ENCODE peak calls at places on chromosome 17, in nine cellular contexts. L is cardiac muscle cell, Z is ovary, W is ascending aorta, U is sigmoid colon, P is adrenal gland, R is right atrium auricular region, E is PC-9, J is lower lobe of right lung. B is an unnamed sample. For H3K27me3, the result is how much of the 10 kb centered on the place peaks cover.

GRCh38 chr17:56913000-56913866 is 616 bp downstream of the TRIM25 start:
- DNase-seq in L (peak), Z (no peak), W (no peak), U (peak), P (peak), R (no peak), E (no peak), J (no peak), B (no peak)

GRCh38 chr17:58565389-58566311 is 51.2 kb upstream of the MTMR4 start:
- DNase-seq in L (no peak), Z (no peak), W (no peak), U (no peak), P (no peak), R (no peak), E (peak), J (no peak), B (no peak)

GRCh38 chr17:2138768-2139167 is 83.9 kb downstream of the HIC1 start:
- DNase-seq in L (peak), Z (no peak), W (no peak), U (no peak), P (peak), R (no peak), E (peak), J (no peak), B (no peak)

GRCh38 chr17:20954794-20955193 is 88.0 kb downstream of the USP22 start:
- DNase-seq in L (no peak), Z (no peak), W (no peak), U (no peak), P (no peak), R (no peak), E (no peak), J (no peak), B (no peak)

GRCh38 chr17:50173335-50173941 is 7.6 kb downstream of the SGCA start:
- DNase-seq in L (peak), Z (peak), W (peak), U (no peak), P (no peak), R (no peak), E (no peak), J (no peak), B (peak)

GRCh38 chr17:43817826-43818225 is 15.1 kb downstream of the MPP3 start:
- DNase-seq in L (no peak), Z (no peak), W (no peak), U (peak), P (no peak), R (no peak), E (no peak), J (no peak), B (no peak)

GRCh38 chr17:1467898-1468492 is 12.0 kb upstream of the CRK start:
- DNase-seq in L (peak), Z (no peak), W (peak), U (peak), P (peak), R (no peak), E (no peak), J (peak), B (no peak)

GRCh38 chr17:73719588-73720071 is 75.4 kb upstream of the SDK2 start:
- DNase-seq in L (peak), Z (no peak), W (no peak), U (peak), P (peak), R (no peak), E (no peak), J (no peak), B (no peak)

GRCh38 chr17:69763503-69763902 is 311.5 kb upstream of the KCNJ16 start:
- DNase-seq in L (peak), Z (no peak), W (no peak), U (no peak), P (no peak), R (no peak), E (no peak), J (no peak), B (no peak)

GRCh38 chr17:64036198-64036922 is 15.9 kb upstream of the ICAM2 start:
- DNase-seq in L (no peak), Z (no peak), W (peak), U (peak), P (no peak), R (no peak), E (no peak), J (no peak), B (no peak)

GRCh38 chr17:49715221-49715620 is 7.5 kb upstream of the SLC35B1 start:
- DNase-seq in L (no peak), Z (no peak), W (no peak), U (no peak), P (no peak), R (no peak), E (no peak), J (no peak), B (no peak)

GRCh38 chr17:30369995-30370394 is 8.7 kb upstream of the CPD start:
- DNase-seq in L (no peak), Z (no peak), W (no peak), U (no peak), P (no peak), R (no peak), E (no peak), J (no peak), B (no peak)

GRCh38 chr17:1769826-1770477 is 8.1 kb downstream of the SERPINF1 start:
- DNase-seq in L (no peak), Z (no peak), W (no peak), U (no peak), P (no peak), R (no peak), E (peak), J (no peak), B (no peak)

GRCh38 chr17:72604518-72604917 is 483.7 kb downstream of the SOX9 start:
- DNase-seq in L (no peak), Z (no peak), W (no peak), U (no peak), P (no peak), R (no peak), E (no peak), J (no peak), B (no peak)

GRCh38 chr17:75876190-75876937 is 2.0 kb downstream of the TRIM47 start:
- DNase-seq in L (no peak), Z (no peak), W (peak), U (peak), P (peak), R (no peak), E (no peak), J (peak), B (no peak)

GRCh38 chr17:68740555-68741447 is 139.6 kb upstream of the FAM20A start:
- DNase-seq in L (no peak), Z (no peak), W (no peak), U (no peak), P (no peak), R (no peak), E (no peak), J (no peak), B (no peak)
- TF ChIP-seq CTCF in L (no peak), Z (no peak), W (no peak), U (no peak), P (no peak), R (no peak), E (no peak), J (no peak), B (peak)

DNA sequence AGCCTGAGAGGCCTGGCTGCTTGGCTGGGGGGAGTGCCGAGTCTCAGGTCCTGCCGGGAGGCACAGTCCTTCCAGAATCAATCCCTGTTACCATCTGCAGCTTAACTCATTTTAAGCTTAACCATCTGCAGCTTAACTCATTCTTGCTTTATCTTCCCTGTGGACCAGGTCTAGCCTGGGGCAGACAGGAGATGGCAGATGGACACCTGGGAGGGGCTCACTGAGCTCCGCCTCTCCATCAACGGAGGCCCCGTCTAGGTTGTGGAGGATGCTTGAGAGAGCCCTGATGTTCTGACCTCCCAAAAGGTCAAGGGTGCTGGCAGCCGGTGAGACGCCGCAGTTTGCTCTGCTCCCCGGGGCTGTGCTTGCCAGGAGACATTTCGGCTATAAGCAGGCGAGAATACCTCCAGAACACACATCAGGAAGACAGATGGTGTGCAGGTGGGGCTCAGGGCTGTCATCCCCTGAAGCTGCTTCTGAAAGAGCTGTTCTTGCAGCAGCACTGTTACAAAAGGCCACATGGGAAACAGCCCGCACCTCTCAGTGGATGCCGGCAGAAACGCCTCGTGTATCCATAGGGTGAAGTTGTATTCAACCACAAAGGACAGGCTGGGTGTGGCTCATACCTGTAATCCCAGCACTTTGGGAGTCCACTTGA is 41.3 kb downstream of the BAIAP2 start:
- DNase-seq in L (no peak), Z (no peak), W (no peak), U (no peak), P (no peak), R (no peak), E (no peak), J (no peak), B (no peak)
- H3K27ac ChIP-seq in L (no peak), Z (no peak), W (no peak), U (no peak), P (no peak), R (no peak), E (no peak), J (no peak), B (no peak)

GRCh38 chr17:79154951-79155557 is 80.4 kb downstream of the ENGASE start:
- DNase-seq in L (no peak), Z (no peak), W (no peak), U (no peak), P (no peak), R (no peak), E (no peak), J (no peak), B (no peak)

GRCh38 chr17:79153367-79154130 is 78.9 kb downstream of the ENGASE start:
- DNase-seq in L (no peak), Z (no peak), W (no peak), U (no peak), P (no peak), R (no peak), E (no peak), J (no peak), B (no peak)

GRCh38 chr17:79150799-79151198 is 76.2 kb downstream of the ENGASE start:
- DNase-seq in L (no peak), Z (no peak), W (no peak), U (no peak), P (no peak), R (no peak), E (no peak), J (no peak), B (no peak)

GRCh38 chr17:79154446-79154845 is 79.8 kb downstream of the ENGASE start:
- DNase-seq in L (no peak), Z (no peak), W (no peak), U (no peak), P (peak), R (no peak), E (no peak), J (peak), B (no peak)

DNA sequence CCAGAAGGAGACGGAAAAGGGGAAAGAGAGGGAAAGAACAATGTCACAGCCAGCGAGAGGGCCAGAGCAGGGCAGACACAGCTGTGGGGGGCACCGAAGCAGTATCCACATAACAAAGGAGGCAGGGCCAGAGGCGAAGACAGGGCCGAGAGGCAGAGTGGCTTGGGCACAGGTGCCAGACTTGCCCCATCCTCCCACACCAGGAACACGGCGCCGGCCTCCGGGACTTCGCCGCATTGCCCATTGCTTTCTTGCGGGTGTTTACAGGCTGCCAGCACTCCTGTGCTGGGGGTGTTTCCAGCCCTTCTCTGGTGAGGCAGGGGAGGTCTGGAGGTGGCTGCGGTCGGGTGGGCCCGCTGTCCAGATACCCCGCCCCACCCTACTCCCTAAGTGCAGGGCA is 78.0 kb downstream of the ENGASE start:
- DNase-seq in L (no peak), Z (no peak), W (no peak), U (no peak), P (no peak), R (no peak), E (no peak), J (no peak), B (no peak)
- H3K27me3 ChIP-seq in L (under half), Z (under half), W (under half), U (under half), P (under half), R (under half), E (half or more), J (half or more), B (under half)

GRCh38 chr17:16328997-16329396 is 24.3 kb downstream of the CENPV start:
- DNase-seq in L (peak), Z (no peak), W (no peak), U (no peak), P (no peak), R (no peak), E (no peak), J (no peak), B (no peak)
- TF ChIP-seq CTCF in L (no peak), Z (no peak), W (no peak), U (no peak), P (no peak), R (no peak), E (no peak), J (no peak), B (peak)

GRCh38 chr17:53119773-53120172 is 703.0 kb upstream of the KIF2B start:
- DNase-seq in L (no peak), Z (no peak), W (no peak), U (no peak), P (no peak), R (no peak), E (no peak), J (no peak), B (no peak)

GRCh38 chr17:53122966-53123365 is 699.8 kb upstream of the KIF2B start:
- DNase-seq in L (no peak), Z (no peak), W (no peak), U (no peak), P (no peak), R (no peak), E (no peak), J (no peak), B (no peak)

GRCh38 chr17:53118948-53119347 is 703.8 kb upstream of the KIF2B start:
- DNase-seq in L (no peak), Z (no peak), W (no peak), U (no peak), P (no peak), R (no peak), E (no peak), J (no peak), B (no peak)
- H3K27ac ChIP-seq in L (no peak), Z (no peak), W (no peak), U (no peak), P (no peak), R (no peak), E (no peak), J (no peak), B (no peak)

GRCh38 chr17:3645310-3645709 is 8.8 kb downstream of the CTNS start:
- DNase-seq in L (no peak), Z (no peak), W (no peak), U (no peak), P (no peak), R (no peak), E (no peak), J (no peak), B (no peak)
- H3K27me3 ChIP-seq in L (under half), Z (under half), W (under half), U (under half), P (under half), R (under half), E (under half), J (under half), B (under half)

DNA sequence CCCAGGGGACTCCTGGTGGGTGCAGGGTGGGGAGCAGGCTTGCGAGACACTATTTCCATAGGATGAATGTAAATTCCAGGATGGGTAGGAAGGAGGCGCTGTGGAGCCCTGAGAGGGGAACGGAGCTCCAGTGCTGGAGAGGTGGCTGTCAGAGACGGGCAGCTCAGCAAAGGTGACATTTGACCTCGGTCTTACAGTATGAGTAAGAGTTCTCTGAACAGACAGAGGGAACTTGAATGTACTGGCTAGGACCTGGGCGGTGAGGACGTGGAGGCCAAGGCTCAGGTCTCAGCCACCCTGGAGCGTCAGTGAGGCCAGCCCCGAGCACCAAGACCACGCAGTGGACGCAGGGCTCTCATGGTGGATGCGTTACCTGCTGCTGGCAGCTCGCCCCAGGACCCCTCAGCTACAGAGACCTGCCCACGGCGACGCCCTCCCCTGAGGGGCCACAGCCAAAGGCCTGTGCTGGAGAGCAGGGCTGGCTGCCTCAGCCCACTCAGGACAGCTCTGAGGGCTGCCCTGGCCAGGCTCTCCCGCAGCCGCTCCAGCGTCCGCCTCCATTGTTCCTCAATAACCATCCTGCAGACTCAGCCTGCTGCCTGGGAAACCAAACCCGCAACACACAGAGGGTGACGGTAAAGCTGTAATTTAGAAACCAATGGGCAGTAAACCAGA is 65.9 kb upstream of the TNRC6C start:
- DNase-seq in L (peak), Z (no peak), W (no peak), U (peak), P (no peak), R (no peak), E (no peak), J (peak), B (no peak)
- TF ChIP-seq CTCF in L (peak), Z (no peak), W (no peak), U (no peak), P (no peak), R (no peak), E (no peak), J (no peak), B (peak)

GRCh38 chr17:67478266-67479118 is 101.4 kb downstream of the PITPNC1 start:
- DNase-seq in L (no peak), Z (no peak), W (no peak), U (no peak), P (no peak), R (no peak), E (no peak), J (no peak), B (no peak)
- H3K27ac ChIP-seq in L (no peak), Z (no peak), W (peak), U (peak), P (no peak), R (peak), E (no peak), J (peak), B (peak)

DNA sequence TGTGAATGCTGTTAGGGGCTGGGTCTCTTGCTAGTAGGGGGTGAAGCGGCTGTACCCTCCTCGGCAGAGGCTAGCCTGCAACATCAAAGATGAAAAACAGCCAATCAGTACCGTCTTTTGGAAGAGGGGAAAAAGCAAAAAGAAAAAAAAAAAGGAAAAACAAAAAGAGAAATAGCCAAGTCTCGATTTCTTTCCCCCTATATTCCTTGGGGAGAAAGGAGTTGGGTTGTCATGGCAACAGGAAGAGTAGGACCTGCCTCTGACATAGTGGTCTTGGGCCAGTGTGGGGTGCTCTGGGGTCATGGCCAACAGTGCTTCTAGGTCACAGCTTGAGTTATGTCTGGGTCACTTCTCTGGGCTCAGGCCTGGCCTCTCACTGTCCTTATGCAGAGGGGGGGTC is 17.9 kb downstream of the ENGASE start:
- DNase-seq in L (no peak), Z (no peak), W (no peak), U (no peak), P (no peak), R (no peak), E (no peak), J (no peak), B (no peak)
- H3K27me3 ChIP-seq in L (under half), Z (under half), W (under half), U (under half), P (under half), R (under half), E (under half), J (half or more), B (under half)

GRCh38 chr17:40084477-40084876 is 15.9 kb downstream of the NR1D1 start:
- DNase-seq in L (no peak), Z (no peak), W (no peak), U (no peak), P (no peak), R (no peak), E (no peak), J (no peak), B (no peak)

GRCh38 chr17:40086150-40087044 is 14.0 kb downstream of the NR1D1 start:
- DNase-seq in L (peak), Z (peak), W (no peak), U (no peak), P (peak), R (no peak), E (no peak), J (peak), B (no peak)

GRCh38 chr17:40087903-40088718 is 12.3 kb downstream of the NR1D1 start:
- DNase-seq in L (no peak), Z (no peak), W (no peak), U (no peak), P (no peak), R (no peak), E (no peak), J (no peak), B (no peak)

GRCh38 chr17:40089085-40089895 is 11.1 kb downstream of the NR1D1 start:
- DNase-seq in L (no peak), Z (no peak), W (no peak), U (no peak), P (no peak), R (no peak), E (no peak), J (no peak), B (no peak)

DNA sequence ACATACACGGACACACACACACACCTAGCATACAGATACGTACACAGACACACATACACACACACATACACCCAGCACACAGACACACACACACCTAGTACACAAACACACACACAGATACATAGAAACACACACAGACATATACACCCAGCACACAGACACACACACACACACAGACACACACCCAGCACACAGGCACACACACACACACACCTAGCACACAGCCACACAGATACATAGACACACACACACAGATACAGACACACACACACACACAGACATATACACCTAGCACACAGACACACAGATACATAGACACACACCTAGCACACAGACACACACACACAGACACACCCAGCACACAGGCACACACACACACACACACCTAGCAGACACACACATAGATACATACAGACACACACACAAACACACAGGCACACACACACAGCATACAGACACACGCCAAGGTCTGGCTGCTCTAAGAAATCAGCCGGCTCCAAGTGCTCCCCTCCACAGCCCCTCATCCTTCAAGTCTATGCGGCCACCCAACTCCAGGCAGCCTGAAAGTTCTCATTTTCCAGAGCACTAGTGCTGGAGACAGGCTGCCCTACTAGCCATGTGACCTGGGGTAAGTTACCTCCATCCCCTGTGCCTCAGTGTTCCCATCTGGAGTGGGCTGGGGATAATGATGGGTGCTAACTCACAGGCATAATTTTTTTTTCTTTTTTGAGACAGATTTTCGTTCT is 13.2 kb downstream of the NR1D1 start:
- DNase-seq in L (no peak), Z (no peak), W (no peak), U (no peak), P (no peak), R (no peak), E (no peak), J (no peak), B (no peak)
- TF ChIP-seq CTCF in L (no peak), Z (no peak), W (no peak), U (no peak), P (no peak), R (no peak), E (no peak), J (no peak), B (no peak)